ENCODE peak calls at places on chromosomes 5 and 9, in nine cellular contexts. X is uterus, V is esophagus squamous epithelium, D is tibial nerve, N is IMR-90, C is ovary, F is HCT116, J is GM12891, O is A549. Z is an unnamed sample.

GRCh38 chr5:81604193-81604592 is 146.7 kb downstream of the SSBP2 start:
- DNase-seq in F (no peak), X (no peak), C (no peak), J (no peak), N (no peak), O (no peak), D (no peak), V (no peak), Z (no peak)

GRCh38 chr5:172765766-172766286 is 5.2 kb downstream of the DUSP1 start:
- DNase-seq in J (no peak), V (no peak), O (no peak), F (no peak), N (peak), X (no peak), C (no peak), D (peak), Z (no peak)

GRCh38 chr9:98639133-98639532 is 69.6 kb downstream of the GABBR2 start:
- DNase-seq in D (no peak), C (no peak), N (no peak), J (no peak), O (no peak), V (no peak), F (no peak), X (no peak), Z (no peak)

GRCh38 chr5:109865636-109866035 is 175.9 kb downstream of the MAN2A1 start:
- DNase-seq in F (no peak), O (no peak), V (no peak), C (no peak), X (no peak), D (no peak), N (peak), J (no peak), Z (peak)

GRCh38 chr9:121357011-121357410 is 13.0 kb downstream of the STOM start:
- DNase-seq in C (no peak), J (no peak), D (no peak), F (no peak), O (no peak), X (no peak), N (no peak), V (no peak), Z (no peak)

GRCh38 chr9:32716439-32716838 is 66.9 kb upstream of the TMEM215 start:
- DNase-seq in N (no peak), X (no peak), J (no peak), D (no peak), F (no peak), C (no peak), V (no peak), O (no peak), Z (no peak)

GRCh38 chr9:125374443-125375309 is 113.0 kb downstream of the GAPVD1 start:
- DNase-seq in V (no peak), C (peak), O (peak), J (peak), F (peak), D (peak), X (peak), N (peak), Z (peak)

GRCh38 chr9:114908796-114909448 is 21.5 kb downstream of the TNFSF8 start:
- DNase-seq in N (peak), V (no peak), D (no peak), O (no peak), J (no peak), F (no peak), X (no peak), C (no peak), Z (no peak)

GRCh38 chr5:89816038-89816437 is 593.5 kb downstream of the CETN3 start:
- DNase-seq in C (no peak), X (no peak), D (no peak), J (no peak), O (no peak), F (no peak), N (no peak), V (no peak), Z (no peak)

GRCh38 chr5:179171816-179172745 is 111.9 kb downstream of the ZNF354C start:
- DNase-seq in C (peak), D (no peak), V (no peak), N (no peak), X (no peak), O (no peak), J (no peak), F (no peak), Z (no peak)

GRCh38 chr9:114804504-114804903 is 1.3 kb downstream of the TNFSF15 start:
- DNase-seq in C (no peak), X (no peak), J (no peak), N (peak), V (no peak), F (peak), D (no peak), O (no peak), Z (peak)

GRCh38 chr9:93911871-93912554 is 43.1 kb downstream of the BARX1 start:
- DNase-seq in O (no peak), J (no peak), F (no peak), C (no peak), N (peak), D (no peak), X (peak), V (no peak), Z (peak)

GRCh38 chr5:170642066-170642735 is 138.4 kb downstream of the KCNIP1 start:
- DNase-seq in J (no peak), D (no peak), C (no peak), O (no peak), X (no peak), F (no peak), V (no peak), N (no peak), Z (no peak)

GRCh38 chr5:81080809-81081460 is 120.8 kb downstream of the RASGRF2 start:
- DNase-seq in X (no peak), O (no peak), F (no peak), V (no peak), J (no peak), D (no peak), N (no peak), C (peak), Z (no peak)

GRCh38 chr5:165134146-165134545 is 1628.7 kb downstream of the MAT2B start:
- DNase-seq in J (no peak), V (no peak), X (no peak), O (no peak), C (no peak), N (no peak), F (no peak), D (no peak), Z (no peak)

GRCh38 chr5:147661576-147661975 is 121.0 kb downstream of the JAKMIP2 start:
- DNase-seq in X (no peak), F (no peak), D (no peak), N (no peak), O (no peak), V (no peak), J (no peak), C (no peak), Z (no peak)

DNA sequence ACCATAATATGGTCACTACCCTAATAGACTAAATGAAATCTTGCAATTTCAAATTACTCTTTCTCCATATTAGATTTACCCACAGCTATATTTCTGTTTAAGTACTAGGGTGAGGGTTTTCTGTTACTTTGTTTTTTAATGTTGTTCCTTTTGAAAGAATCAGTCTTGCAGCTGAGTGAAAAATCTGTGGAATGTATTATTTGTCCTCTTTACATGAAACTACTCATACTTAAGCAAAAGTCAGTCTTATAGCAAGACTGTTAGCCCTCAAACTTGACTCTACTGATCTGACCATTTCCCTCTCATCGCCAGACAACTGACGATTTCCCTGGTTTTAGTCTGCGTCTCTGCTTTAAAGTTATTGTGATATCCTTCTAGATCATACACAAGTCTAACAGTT is 84.0 kb downstream of the PIK3R1 start:
- DNase-seq in F (no peak), C (no peak), N (peak), V (no peak), D (no peak), X (no peak), O (no peak), J (no peak), Z (no peak)
- TF ChIP-seq POLR2A in F (no peak), C (no peak), N (no peak), V (no peak), D (no peak), X (no peak), O (no peak), J (no peak), Z (no peak)

GRCh38 chr5:168354397-168354796 is 63.0 kb downstream of the WWC1 start:
- DNase-seq in F (no peak), J (no peak), C (no peak), V (no peak), N (no peak), D (no peak), X (no peak), O (no peak), Z (no peak)
- TF ChIP-seq POLR2A in F (no peak), J (no peak), C (no peak), V (no peak), N (no peak), D (no peak), X (no peak), O (no peak), Z (no peak)

GRCh38 chr9:130433168-130433946 is 11.4 kb upstream of the ASS1 start:
- DNase-seq in J (peak), N (peak), V (no peak), O (peak), F (no peak), X (peak), D (no peak), C (peak), Z (no peak)

GRCh38 chr9:130431536-130432303 is 13.0 kb upstream of the ASS1 start:
- DNase-seq in D (no peak), V (no peak), N (no peak), F (no peak), O (no peak), C (no peak), J (no peak), X (no peak), Z (no peak)

GRCh38 chr9:130432362-130432761 is 12.4 kb upstream of the ASS1 start:
- DNase-seq in N (no peak), F (no peak), O (peak), V (no peak), C (no peak), X (no peak), D (no peak), J (no peak), Z (no peak)

GRCh38 chr9:130432796-130433167 is 12.0 kb upstream of the ASS1 start:
- DNase-seq in N (no peak), D (no peak), X (no peak), F (no peak), O (no peak), C (no peak), V (no peak), J (no peak), Z (no peak)

DNA sequence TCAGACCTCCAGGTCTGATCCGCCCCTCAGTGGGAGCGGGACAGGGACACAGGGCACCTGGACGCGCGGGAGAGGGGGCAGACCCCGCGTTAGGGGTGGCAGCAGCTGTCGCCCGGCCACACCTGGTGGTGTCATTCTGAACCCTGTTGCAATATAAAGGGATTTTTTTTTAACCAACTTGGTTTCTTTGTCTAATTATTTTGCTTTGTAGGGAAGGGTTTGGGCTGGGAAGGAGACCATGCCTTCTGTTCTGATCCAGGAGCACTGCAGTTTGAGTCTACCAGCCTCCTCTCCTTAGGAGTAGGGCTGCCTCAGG is 10.9 kb upstream of the ASS1 start:
- DNase-seq in O (no peak), J (no peak), F (no peak), V (no peak), D (no peak), C (no peak), N (no peak), X (no peak), Z (no peak)
- TF ChIP-seq POLR2A in O (no peak), J (no peak), F (no peak), V (no peak), D (no peak), C (no peak), N (no peak), X (no peak), Z (no peak)

GRCh38 chr5:150511641-150512367 is 3.9 kb downstream of the NDST1 start:
- DNase-seq in D (no peak), J (no peak), O (peak), X (peak), N (peak), F (no peak), V (no peak), C (peak), Z (peak)

GRCh38 chr5:150508828-150509227 is 897 bp downstream of the NDST1 start:
- DNase-seq in C (no peak), O (no peak), N (no peak), X (no peak), D (no peak), J (no peak), F (no peak), V (no peak), Z (no peak)

GRCh38 chr5:150512368-150512747 is 4.4 kb downstream of the NDST1 start:
- DNase-seq in N (no peak), V (no peak), J (no peak), C (no peak), O (no peak), F (no peak), D (peak), X (peak), Z (no peak)

GRCh38 chr5:150509992-150510391 is 2.1 kb downstream of the NDST1 start:
- DNase-seq in F (no peak), O (no peak), D (no peak), V (no peak), N (no peak), X (no peak), C (no peak), J (no peak), Z (no peak)

GRCh38 chr5:150510460-150511263 is 2.7 kb downstream of the NDST1 start:
- DNase-seq in V (no peak), J (no peak), N (no peak), D (no peak), X (no peak), F (no peak), O (no peak), C (no peak), Z (no peak)
- TF ChIP-seq POLR2A in V (no peak), J (no peak), N (no peak), D (no peak), X (no peak), F (no peak), O (no peak), C (no peak), Z (no peak)

GRCh38 chr9:71748280-71748743 is 20.0 kb downstream of the CEMIP2 start:
- DNase-seq in X (no peak), D (no peak), O (no peak), J (no peak), N (peak), C (no peak), F (no peak), V (no peak), Z (peak)
- TF ChIP-seq POLR2A in X (no peak), D (no peak), O (no peak), J (no peak), N (no peak), C (no peak), F (no peak), V (no peak), Z (no peak)

DNA sequence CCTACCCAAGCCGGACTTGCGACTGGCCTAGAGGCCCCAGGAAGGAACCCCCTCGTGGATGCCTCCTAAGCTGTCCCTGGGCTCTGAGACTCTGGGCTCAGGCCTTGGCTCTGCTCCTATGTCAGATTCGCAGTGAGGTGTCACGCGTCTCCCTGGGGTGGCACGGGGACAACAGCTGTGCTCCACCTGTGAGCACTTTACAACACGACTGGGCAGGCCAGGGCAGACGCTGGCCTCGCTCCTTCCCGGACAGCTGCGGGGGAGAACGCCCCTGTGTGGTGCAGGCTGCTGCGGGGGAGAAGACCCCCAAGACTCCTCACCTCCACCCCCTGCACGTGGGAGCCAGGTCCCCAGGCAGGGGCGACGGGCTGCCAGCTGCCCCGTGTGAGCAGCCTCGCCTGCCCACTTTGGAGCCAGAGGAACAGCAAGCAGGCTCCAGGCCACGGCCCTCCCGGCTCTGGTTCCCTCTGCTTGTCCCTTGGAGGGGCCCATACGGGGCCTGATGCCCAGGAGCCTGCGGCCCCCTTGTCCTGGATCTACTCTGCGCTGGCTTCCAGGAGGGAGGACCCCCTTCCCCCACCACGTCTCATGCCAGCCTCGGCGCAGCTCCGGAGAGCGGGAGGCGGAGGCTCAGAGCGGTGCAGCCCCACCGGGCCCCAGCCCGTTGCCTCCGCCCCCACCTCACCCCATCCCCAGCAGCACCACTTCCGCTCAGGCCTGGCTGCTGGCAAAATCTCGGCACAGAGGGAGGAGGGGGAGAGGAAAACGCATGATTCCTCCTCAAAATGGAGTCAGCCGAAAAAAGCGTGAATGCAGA is 36.0 kb downstream of the SARDH start:
- DNase-seq in N (peak), J (no peak), X (peak), V (no peak), C (peak), F (no peak), O (no peak), D (no peak), Z (no peak)
- TF ChIP-seq POLR2A in N (no peak), J (no peak), X (no peak), V (no peak), C (no peak), F (no peak), O (no peak), D (no peak), Z (no peak)

GRCh38 chr9:4665357-4665756 is 923 bp downstream of the SPATA6L start:
- DNase-seq in J (no peak), D (no peak), V (no peak), N (peak), O (no peak), C (no peak), X (no peak), F (no peak), Z (no peak)

GRCh38 chr9:4668604-4669003 is 2.3 kb upstream of the SPATA6L start:
- DNase-seq in O (no peak), F (no peak), V (no peak), D (no peak), C (no peak), J (no peak), X (no peak), N (no peak), Z (no peak)

GRCh38 chr9:4663956-4664355 is 1.9 kb downstream of the PLPP6 start:
- DNase-seq in D (no peak), J (no peak), N (no peak), F (no peak), V (no peak), C (no peak), X (no peak), O (no peak), Z (no peak)

GRCh38 chr9:4667681-4668080 is 1.4 kb upstream of the SPATA6L start:
- DNase-seq in F (no peak), D (no peak), V (no peak), N (no peak), J (no peak), O (no peak), X (no peak), C (no peak), Z (no peak)

DNA sequence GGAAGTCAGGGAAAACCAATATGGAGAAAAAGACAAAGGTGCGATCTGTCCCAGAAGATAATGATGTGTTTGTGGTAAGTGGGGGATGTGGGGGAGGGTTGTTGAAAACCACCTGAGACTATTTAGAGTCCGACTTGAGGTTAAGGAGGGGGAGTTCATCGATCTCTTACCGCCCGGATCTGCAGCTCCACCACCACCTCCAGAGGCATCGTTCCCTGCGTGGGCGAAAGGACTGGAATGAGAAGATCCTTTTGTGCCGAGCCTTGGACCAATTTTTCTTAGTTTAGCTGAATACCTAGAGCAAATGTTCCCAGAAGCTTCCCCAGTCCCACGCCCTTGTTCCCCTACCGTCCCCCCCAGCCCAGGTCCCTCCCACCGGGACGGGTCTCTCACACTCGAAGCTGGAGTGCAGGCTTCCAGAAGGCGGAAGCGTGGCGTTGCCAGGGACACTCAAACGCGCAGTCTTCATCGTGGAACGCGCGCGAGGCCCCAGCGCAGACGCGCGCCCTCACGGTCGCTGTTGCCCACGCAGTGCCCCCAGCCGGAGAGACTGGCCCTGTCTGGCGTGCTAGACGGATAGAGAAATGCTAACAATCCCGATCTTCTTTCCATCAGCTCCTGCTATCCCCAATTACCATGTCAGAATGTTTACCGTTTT is at the start of gene SPATA6L:
- DNase-seq in D (no peak), J (no peak), C (peak), F (no peak), N (peak), O (peak), V (no peak), X (peak), Z (peak)
- TF ChIP-seq POLR2A in D (no peak), J (peak), C (no peak), F (no peak), N (no peak), O (peak), V (no peak), X (peak), Z (no peak)

GRCh38 chr5:37495668-37496067 is 116.5 kb downstream of the WDR70 start:
- DNase-seq in D (no peak), C (no peak), O (no peak), X (no peak), N (peak), J (no peak), V (no peak), F (no peak), Z (no peak)

GRCh38 chr5:37506722-37507121 is 127.6 kb downstream of the WDR70 start:
- DNase-seq in N (no peak), D (no peak), F (no peak), O (no peak), J (no peak), C (no peak), X (no peak), V (no peak), Z (no peak)

GRCh38 chr5:37506241-37506640 is 127.1 kb downstream of the WDR70 start:
- DNase-seq in X (no peak), V (no peak), J (no peak), O (no peak), F (peak), N (no peak), D (no peak), C (no peak), Z (no peak)

GRCh38 chr5:37496902-37497445 is 117.9 kb downstream of the WDR70 start:
- DNase-seq in N (no peak), J (no peak), C (no peak), V (no peak), O (no peak), D (no peak), X (no peak), F (no peak), Z (no peak)

DNA sequence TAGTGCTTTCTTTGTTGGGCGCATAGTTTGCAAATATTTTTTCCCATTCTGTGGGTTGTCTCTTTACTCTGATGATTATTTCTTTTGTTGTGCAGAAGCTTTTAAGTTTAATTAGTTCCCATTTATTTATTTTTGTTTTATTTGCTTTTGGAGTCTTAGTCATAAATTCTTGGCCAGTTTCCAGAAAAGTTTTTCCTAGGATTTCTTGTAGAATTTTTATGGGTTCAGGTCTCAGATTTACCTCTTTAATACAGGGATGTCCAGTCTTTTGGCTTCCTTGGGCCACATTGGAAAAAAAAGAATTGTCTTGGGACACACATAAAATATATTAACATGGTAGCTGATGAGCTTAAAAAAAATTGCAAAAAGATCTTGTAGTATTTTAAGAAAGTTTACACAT is 122.0 kb downstream of the WDR70 start:
- DNase-seq in F (no peak), O (no peak), J (no peak), N (peak), C (no peak), D (no peak), X (no peak), V (no peak), Z (no peak)
- TF ChIP-seq POLR2A in F (no peak), O (no peak), J (no peak), N (no peak), C (no peak), D (no peak), X (no peak), V (no peak), Z (no peak)

GRCh38 chr9:136690104-136690840 is 3.0 kb upstream of the AGPAT2 start:
- DNase-seq in J (no peak), N (no peak), X (no peak), V (no peak), O (no peak), F (no peak), D (no peak), C (no peak), Z (no peak)
- TF ChIP-seq POLR2A in J (no peak), N (no peak), X (no peak), V (no peak), O (no peak), F (no peak), D (no peak), C (no peak), Z (no peak)

GRCh38 chr9:6758418-6759113 is 793 bp downstream of the KDM4C start:
- DNase-seq in C (peak), J (peak), O (peak), D (peak), F (peak), X (peak), N (peak), V (no peak), Z (peak)
- TF ChIP-seq POLR2A in C (no peak), J (peak), O (no peak), D (no peak), F (no peak), X (no peak), N (peak), V (no peak), Z (no peak)